ENCODE peak calls at places on chromosome 9, in nine cellular contexts. V is HTR-8/SVneo; G is ecto neural progenitor cell; Z is HEK293T; J is naive thymus-derived CD8-positive, alpha-beta T cell; T is nucleus accumbens; R is cardiac fibroblast; E is A549; O is activated effector memory CD4-positive, alpha-beta T cell treated with Interleukin-2 at 50 U/mL for 16 hours. P is an unnamed sample.

GRCh38 chr9:81772144-81772543 is 82.8 kb upstream of the TLE1 start:
- DNase-seq in V (peak), Z (no peak), R (peak), O (no peak), T (no peak), J (no peak), E (no peak), G (no peak), P (peak)

GRCh38 chr9:135600296-135600805 is 38.8 kb downstream of the PAEP start:
- DNase-seq in J (no peak), O (no peak), V (no peak), R (no peak), T (no peak), G (no peak), E (no peak), Z (no peak), P (no peak)

GRCh38 chr9:36665921-36666429 is 93.3 kb downstream of the MELK start:
- DNase-seq in E (no peak), T (no peak), J (no peak), Z (no peak), V (no peak), O (no peak), G (no peak), R (peak), P (no peak)

GRCh38 chr9:133121200-133122166 is at the start of gene RALGDS:
- DNase-seq in O (peak), V (peak), E (peak), G (peak), T (peak), J (peak), R (peak), Z (peak), P (peak)

GRCh38 chr9:84343111-84343521 is 2.6 kb upstream of the SLC28A3 start:
- DNase-seq in G (no peak), E (no peak), V (no peak), J (no peak), T (no peak), Z (no peak), R (peak), O (no peak), P (peak)

GRCh38 chr9:5453673-5454072 is 3.3 kb downstream of the CD274 start:
- DNase-seq in R (peak), Z (no peak), G (no peak), T (no peak), E (no peak), J (no peak), O (no peak), V (no peak), P (no peak)

GRCh38 chr9:3323714-3324113 is 202.1 kb downstream of the RFX3 start:
- DNase-seq in O (no peak), Z (no peak), R (no peak), V (no peak), J (no peak), E (no peak), T (no peak), G (no peak), P (no peak)

GRCh38 chr9:36597412-36598178 is 24.9 kb downstream of the MELK start:
- DNase-seq in T (no peak), R (peak), J (no peak), G (no peak), Z (peak), V (peak), E (peak), O (no peak), P (no peak)

GRCh38 chr9:114072181-114073140 is 5.6 kb downstream of the AMBP start:
- DNase-seq in G (no peak), Z (no peak), V (no peak), R (peak), T (peak), J (no peak), O (no peak), E (no peak), P (no peak)

GRCh38 chr9:81724242-81724889 is 35.0 kb upstream of the TLE1 start:
- DNase-seq in G (no peak), Z (peak), R (peak), V (peak), T (no peak), O (no peak), E (no peak), J (no peak), P (no peak)

GRCh38 chr9:115104908-115105307 is 13.0 kb downstream of the TNC start:
- DNase-seq in G (no peak), R (no peak), V (no peak), O (no peak), T (no peak), J (no peak), Z (no peak), E (no peak), P (no peak)

GRCh38 chr9:93968451-93969327 is 13.5 kb upstream of the BARX1 start:
- DNase-seq in E (no peak), G (no peak), Z (peak), T (no peak), R (no peak), J (no peak), O (no peak), V (peak), P (peak)

GRCh38 chr9:108761530-108762347 is 94.0 kb downstream of the ACTL7B start:
- DNase-seq in Z (peak), E (peak), G (peak), O (no peak), V (peak), R (peak), J (no peak), T (peak), P (peak)

GRCh38 chr9:131837836-131838235 is 98.0 kb upstream of the RAPGEF1 start:
- DNase-seq in V (no peak), R (no peak), E (no peak), G (no peak), Z (no peak), T (no peak), J (no peak), O (no peak), P (no peak)

GRCh38 chr9:35075358-35075757 is 2.9 kb upstream of the VCP start:
- DNase-seq in R (no peak), O (no peak), V (no peak), Z (no peak), G (no peak), E (no peak), J (no peak), T (no peak), P (no peak)

GRCh38 chr9:138077898-138078540 is 200.4 kb downstream of the CACNA1B start:
- DNase-seq in E (no peak), J (no peak), T (no peak), R (no peak), Z (no peak), O (no peak), V (no peak), G (peak), P (no peak)

GRCh38 chr9:6759114-6759977 is 1.6 kb downstream of the KDM4C start:
- DNase-seq in O (no peak), J (peak), Z (no peak), E (peak), T (no peak), R (peak), V (peak), G (no peak), P (peak)

GRCh38 chr9:12784461-12785250 is 9.8 kb downstream of the LURAP1L start:
- DNase-seq in Z (peak), O (no peak), T (no peak), G (no peak), R (peak), E (peak), V (no peak), J (no peak), P (no peak)

GRCh38 chr9:98935064-98935463 is 8.6 kb upstream of the COL15A1 start:
- DNase-seq in J (no peak), V (no peak), Z (no peak), R (peak), O (no peak), T (no peak), E (no peak), G (no peak), P (no peak)

GRCh38 chr9:118262191-118262590 is 558.0 kb downstream of the TLR4 start:
- DNase-seq in G (no peak), O (no peak), T (no peak), V (no peak), R (no peak), E (no peak), Z (no peak), J (no peak), P (no peak)

GRCh38 chr9:84271004-84271886 is 69.3 kb downstream of the SLC28A3 start:
- DNase-seq in J (peak), R (peak), V (no peak), G (peak), E (no peak), O (no peak), Z (no peak), T (peak), P (no peak)

GRCh38 chr9:84301851-84302250 is 38.7 kb downstream of the SLC28A3 start:
- DNase-seq in J (no peak), O (no peak), T (no peak), Z (no peak), V (no peak), R (peak), E (no peak), G (no peak), P (no peak)

GRCh38 chr9:7976167-7976755 is 176.7 kb upstream of the DMAC1 start:
- DNase-seq in G (no peak), V (no peak), J (peak), E (no peak), Z (no peak), O (peak), T (no peak), R (no peak), P (peak)

GRCh38 chr9:128420651-128421473 is at the start of gene CERCAM:
- DNase-seq in E (peak), O (peak), T (peak), Z (peak), J (no peak), R (peak), G (peak), V (peak), P (peak)

GRCh38 chr9:92711844-92712243 is 41.9 kb upstream of the IPPK start:
- DNase-seq in E (no peak), T (no peak), Z (no peak), V (no peak), G (no peak), J (no peak), O (no peak), R (no peak), P (no peak)

GRCh38 chr9:69175488-69175872 is 1.4 kb downstream of the TJP2 start:
- DNase-seq in E (no peak), T (no peak), Z (no peak), G (no peak), J (no peak), V (no peak), O (no peak), R (no peak), P (no peak)

GRCh38 chr9:136297016-136297691 is 6.7 kb downstream of the CCDC187 start:
- DNase-seq in G (no peak), Z (no peak), R (no peak), O (no peak), E (no peak), J (no peak), T (no peak), V (no peak), P (peak)

GRCh38 chr9:37197158-37198033 is 77.0 kb downstream of the ZCCHC7 start:
- DNase-seq in Z (no peak), E (no peak), V (no peak), T (no peak), O (no peak), R (peak), J (no peak), G (no peak), P (no peak)

GRCh38 chr9:4922101-4922500 is 63.0 kb upstream of the JAK2 start:
- DNase-seq in O (no peak), E (no peak), Z (no peak), J (no peak), T (no peak), R (no peak), G (no peak), V (no peak), P (no peak)